ENCODE peak calls at places on chromosomes 16 and 17, in four cellular contexts. One of them, this sample, is unnamed.

GRCh38 chr17:78620099-78620498 is 42.9 kb upstream of the DNAH17 start:
- DNase-seq in ovary: no peak
- DNase-seq in fibroblast of lung: no peak
- DNase-seq in NCI-H69: no peak
- DNase-seq in this sample: no peak

GRCh38 chr16:26700250-26700649 is 366.5 kb upstream of the C16orf82 start:
- DNase-seq in NCI-H69: no peak
- DNase-seq in fibroblast of lung: no peak
- DNase-seq in ovary: no peak
- DNase-seq in this sample: no peak

GRCh38 chr17:60888812-60889709 is 211.4 kb downstream of the BCAS3 start:
- DNase-seq in ovary: no peak
- DNase-seq in NCI-H69: peak
- DNase-seq in fibroblast of lung: peak
- DNase-seq in this sample: no peak

GRCh38 chr17:44988256-44988942 is 20.3 kb upstream of the C1QL1 start:
- DNase-seq in fibroblast of lung: no peak
- DNase-seq in ovary: no peak
- DNase-seq in NCI-H69: no peak
- DNase-seq in this sample: no peak

GRCh38 chr16:78122774-78123315 is 23.4 kb downstream of the WWOX start:
- DNase-seq in fibroblast of lung: peak
- DNase-seq in NCI-H69: peak
- DNase-seq in ovary: peak
- DNase-seq in this sample: no peak

GRCh38 chr17:74680941-74681340 is 31.8 kb downstream of the CD300LF start:
- DNase-seq in ovary: no peak
- DNase-seq in NCI-H69: no peak
- DNase-seq in fibroblast of lung: no peak
- DNase-seq in this sample: no peak

GRCh38 chr17:67491009-67491677 is 114.1 kb downstream of the PITPNC1 start:
- DNase-seq in ovary: peak
- DNase-seq in NCI-H69: peak
- DNase-seq in fibroblast of lung: peak
- DNase-seq in this sample: peak

GRCh38 chr17:8436169-8436932 is 667 bp downstream of the NDEL1 start:
- DNase-seq in NCI-H69: peak
- DNase-seq in ovary: no peak
- DNase-seq in fibroblast of lung: peak
- DNase-seq in this sample: peak

GRCh38 chr17:48663134-48663924 is 37.2 kb upstream of the HOXB9 start:
- DNase-seq in fibroblast of lung: no peak
- DNase-seq in NCI-H69: no peak
- DNase-seq in ovary: no peak
- DNase-seq in this sample: no peak

GRCh38 chr17:64658931-64659330 is 3.2 kb downstream of the SMURF2 start:
- DNase-seq in NCI-H69: no peak
- DNase-seq in fibroblast of lung: peak
- DNase-seq in ovary: no peak
- DNase-seq in this sample: no peak

GRCh38 chr16:57541754-57542435 is 548 bp upstream of the ADGRG5 start:
- DNase-seq in ovary: no peak
- DNase-seq in fibroblast of lung: no peak
- DNase-seq in NCI-H69: no peak
- DNase-seq in this sample: no peak

GRCh38 chr17:28524476-28525415 is 18.6 kb downstream of the FOXN1 start:
- DNase-seq in fibroblast of lung: peak
- DNase-seq in NCI-H69: no peak
- DNase-seq in ovary: no peak
- DNase-seq in this sample: no peak

This sample was measured in sigmoid colon.